ENCODE peak calls at places on chromosomes 1 and 21, in eight cellular contexts. I is transverse colon, L is Peyer's patch, S is nucleus accumbens, Y is left ventricle myocardium superior, U is epithelial cell of prostate, V is kidney epithelial cell, T is cardiac fibroblast. K is an unnamed sample.

GRCh38 chr1:92096317-92096716 is 16.2 kb downstream of the BTBD8 start:
- DNase-seq in I (no peak), L (no peak), S (no peak), Y (no peak), U (peak; percentile 14), V (no peak), T (peak; percentile 55), K (no peak)

GRCh38 chr1:111754964-111755320 is 759 bp upstream of the DDX20 start:
- DNase-seq in I (peak; percentile 49), L (peak; percentile 73), S (peak; percentile 41), Y (peak; percentile 62), U (no peak), V (no peak), T (peak; percentile 79), K (no peak)

GRCh38 chr1:41805771-41806471 is 112.8 kb downstream of the HIVEP3 start:
- DNase-seq in I (no peak), L (no peak), S (no peak), Y (no peak), U (no peak), V (no peak), T (no peak), K (no peak)

GRCh38 chr1:5105744-5106143 is 451.3 kb downstream of the AJAP1 start:
- DNase-seq in I (no peak), L (no peak), S (no peak), Y (no peak), U (no peak), V (no peak), T (no peak), K (no peak)

GRCh38 chr1:31798086-31798432 is 17.8 kb downstream of the SPOCD1 start:
- DNase-seq in I (peak; percentile 3), L (peak; percentile 35), S (no peak), Y (no peak), U (no peak), V (no peak), T (no peak), K (no peak)

GRCh38 chr1:207088161-207088560 is 499 bp upstream of the C4BPB start:
- DNase-seq in I (no peak), L (no peak), S (no peak), Y (no peak), U (no peak), V (no peak), T (no peak), K (no peak)

GRCh38 chr21:43193088-43193650 is 24.4 kb downstream of the CRYAA start:
- DNase-seq in I (no peak), L (no peak), S (no peak), Y (no peak), U (no peak), V (no peak), T (no peak), K (no peak)

GRCh38 chr1:159214149-159214760 is 9.6 kb downstream of the ACKR1 start:
- DNase-seq in I (peak; percentile 20), L (peak; percentile 67), S (no peak), Y (no peak), U (no peak), V (no peak), T (peak; percentile 55), K (no peak)

GRCh38 chr1:19429611-19430010 is 55.7 kb downstream of the CAPZB start:
- DNase-seq in I (no peak), L (no peak), S (no peak), Y (no peak), U (no peak), V (no peak), T (no peak), K (no peak)

GRCh38 chr1:16614361-16615252 is 1.2 kb upstream of the NBPF1 start:
- DNase-seq in I (peak; percentile 24), L (peak; percentile 57), S (no peak), Y (no peak), U (no peak), V (no peak), T (no peak), K (no peak)

GRCh38 chr1:92080128-92080985 is at the start of gene BTBD8:
- DNase-seq in I (peak; percentile 87), L (peak; percentile 93), S (peak; percentile 81), Y (peak; percentile 90), U (peak; percentile 2), V (peak; percentile 25), T (peak; percentile 78), K (peak; percentile 81)

GRCh38 chr1:31412732-31413404 is at the start of gene SERINC2:
- DNase-seq in I (peak; percentile 63), L (peak; percentile 60), S (no peak), Y (peak; percentile 50), U (no peak), V (no peak), T (no peak), K (no peak)

GRCh38 chr1:219385786-219386427 is 212.2 kb downstream of the LYPLAL1 start:
- DNase-seq in I (no peak), L (no peak), S (peak; percentile 3), Y (peak; percentile 34), U (no peak), V (peak; percentile 23), T (peak; percentile 77), K (no peak)

GRCh38 chr1:94325379-94326302 is 88.3 kb upstream of the ARHGAP29 start:
- DNase-seq in I (no peak), L (no peak), S (no peak), Y (no peak), U (peak; percentile 98), V (peak; percentile 95), T (peak; percentile 99), K (no peak)

GRCh38 chr1:205453466-205453865 is 2.4 kb downstream of the BLACAT1 start:
- DNase-seq in I (no peak), L (no peak), S (no peak), Y (no peak), U (no peak), V (no peak), T (no peak), K (no peak)

GRCh38 chr1:22745675-22746585 is 35.3 kb downstream of the EPHB2 start:
- DNase-seq in I (peak; percentile 76), L (peak; percentile 88), S (no peak), Y (no peak), U (no peak), V (peak; percentile 76), T (peak; percentile 93), K (no peak)

GRCh38 chr21:42317341-42317741 is 2.1 kb upstream of the TFF3 start:
- DNase-seq in I (peak; percentile 66), L (peak; percentile 63), S (no peak), Y (no peak), U (no peak), V (no peak), T (no peak), K (no peak)

GRCh38 chr1:37919277-37919676 is 27.6 kb downstream of the INPP5B start:
- DNase-seq in I (no peak), L (no peak), S (no peak), Y (no peak), U (no peak), V (no peak), T (peak; percentile 59), K (no peak)

GRCh38 chr1:52359676-52360594 is 6.1 kb downstream of the CC2D1B start:
- DNase-seq in I (no peak), L (no peak), S (no peak), Y (no peak), U (no peak), V (no peak), T (no peak), K (no peak)

GRCh38 chr1:203166192-203166940 is 9.3 kb downstream of the MYBPH start:
- DNase-seq in I (peak; percentile 53), L (no peak), S (no peak), Y (peak; percentile 13), U (no peak), V (no peak), T (no peak), K (no peak)